ENCODE peak calls at places on chromosome 5, in six cellular contexts. H, P, J, C, G and V are unnamed samples.

GRCh38 chr5:115343855-115344254 is 47.4 kb upstream of the CCDC112 start:
- DNase-seq in J (no peak), G (no peak), C (no peak), H (peak; percentile 55), P (no peak), V (no peak)

GRCh38 chr5:18090177-18090576 is 455.9 kb downstream of the TAF11L14 start:
- DNase-seq in G (no peak), J (no peak), C (no peak), P (no peak), H (no peak), V (no peak)

GRCh38 chr5:85823462-85824426 is 794.0 kb upstream of the COX7C start:
- DNase-seq in G (no peak), C (peak; percentile 85), P (no peak), H (no peak), J (no peak), V (no peak)

GRCh38 chr5:7976411-7977190 is 107.7 kb downstream of the MTRR start:
- DNase-seq in J (peak; percentile 65), P (no peak), H (peak; percentile 29), C (no peak), G (no peak), V (no peak)

GRCh38 chr5:137220523-137220927 is 278.6 kb downstream of the SPOCK1 start:
- DNase-seq in C (peak; percentile 15), H (peak; percentile 86), P (no peak), J (peak; percentile 70), G (no peak), V (no peak)

GRCh38 chr5:81428866-81429265 is 34.9 kb upstream of the ACOT12 start:
- DNase-seq in P (no peak), H (peak; percentile 57), C (no peak), J (no peak), G (no peak), V (no peak)

GRCh38 chr5:125412051-125412560 is 665.7 kb upstream of the ZNF608 start:
- DNase-seq in G (no peak), H (peak; percentile 60), P (no peak), J (peak; percentile 44), C (peak; percentile 39), V (no peak)

GRCh38 chr5:124973613-124974130 is 227.2 kb upstream of the ZNF608 start:
- DNase-seq in G (no peak), H (peak; percentile 22), J (no peak), P (no peak), C (no peak), V (no peak)

GRCh38 chr5:142097681-142098080 is 10.9 kb upstream of the NDFIP1 start:
- DNase-seq in H (no peak), C (no peak), J (no peak), G (peak; percentile 57), P (no peak), V (peak; percentile 66)

GRCh38 chr5:180467028-180467427 is 27.2 kb upstream of the CNOT6 start:
- DNase-seq in C (peak; percentile 32), H (peak; percentile 57), J (no peak), P (no peak), G (no peak), V (no peak)

GRCh38 chr5:143775258-143775657 is 36.7 kb upstream of the HMHB1 start:
- DNase-seq in C (no peak), G (no peak), H (peak; percentile 70), J (no peak), P (no peak), V (no peak)

GRCh38 chr5:147225938-147226337 is 8.9 kb upstream of the STK32A start:
- DNase-seq in J (no peak), H (no peak), C (no peak), G (no peak), P (no peak), V (no peak)

GRCh38 chr5:76983468-76983867 is 30.6 kb downstream of the CRHBP start:
- DNase-seq in H (peak; percentile 55), J (no peak), P (no peak), G (no peak), C (no peak), V (no peak)

GRCh38 chr5:96885518-96886338 is 9.4 kb downstream of the ERAP2 start:
- DNase-seq in J (no peak), C (no peak), H (peak; percentile 35), G (peak; percentile 58), P (peak; percentile 77), V (no peak)

GRCh38 chr5:41876678-41877077 is 6.5 kb upstream of the OXCT1 start:
- DNase-seq in P (no peak), G (no peak), H (no peak), C (no peak), J (no peak), V (no peak)

GRCh38 chr5:73812962-73813588 is 187.1 kb downstream of the ARHGEF28 start:
- DNase-seq in C (no peak), H (peak; percentile 27), J (no peak), G (no peak), P (no peak), V (no peak)

GRCh38 chr5:17157294-17157693 is 60.1 kb upstream of the BASP1 start:
- DNase-seq in H (peak; percentile 65), G (no peak), P (no peak), J (no peak), C (no peak), V (no peak)

GRCh38 chr5:14208071-14209021 is 65.2 kb downstream of the TRIO start:
- DNase-seq in H (peak; percentile 93), J (no peak), C (no peak), P (no peak), G (no peak), V (no peak)

GRCh38 chr5:150553402-150553801 is 45.5 kb downstream of the NDST1 start:
- DNase-seq in H (no peak), C (no peak), J (no peak), P (no peak), G (no peak), V (no peak)

DNA sequence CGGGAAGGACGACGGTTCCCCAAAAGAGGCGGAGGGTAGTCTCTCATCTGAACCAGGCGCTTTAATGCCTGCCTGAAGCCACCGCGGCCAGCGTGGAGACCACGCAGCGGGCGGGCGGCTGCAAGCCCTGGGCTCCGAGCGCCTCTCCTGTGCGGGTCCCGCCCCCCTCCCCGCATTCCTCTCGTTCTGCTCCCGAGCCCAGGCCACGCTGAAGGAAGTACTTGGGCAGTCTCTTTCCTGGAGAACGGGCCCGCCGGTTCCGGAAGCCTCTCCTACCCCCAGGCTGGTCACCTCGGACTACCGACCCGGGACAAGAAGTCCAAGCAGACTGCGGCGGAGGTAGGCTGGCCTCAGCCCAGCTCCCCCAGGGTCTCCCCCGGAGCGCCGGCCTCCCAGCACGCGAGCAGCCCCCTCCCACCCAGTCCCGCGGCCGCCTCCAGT is 555 bp downstream of the PPIC start:
- DNase-seq in C (peak; percentile 25), J (peak; percentile 78), G (no peak), H (peak; percentile 56), P (no peak), V (no peak)
- H3K27me3 ChIP-seq in C (peaks cover 56% of the 10 kb centered on the region), J (peaks cover 81% of the 10 kb centered on the region), G (peaks cover 13% of the 10 kb centered on the region), H (no peaks in the 10 kb centered on the region), P (peaks cover 18% of the 10 kb centered on the region), V (no peaks in the 10 kb centered on the region)

DNA sequence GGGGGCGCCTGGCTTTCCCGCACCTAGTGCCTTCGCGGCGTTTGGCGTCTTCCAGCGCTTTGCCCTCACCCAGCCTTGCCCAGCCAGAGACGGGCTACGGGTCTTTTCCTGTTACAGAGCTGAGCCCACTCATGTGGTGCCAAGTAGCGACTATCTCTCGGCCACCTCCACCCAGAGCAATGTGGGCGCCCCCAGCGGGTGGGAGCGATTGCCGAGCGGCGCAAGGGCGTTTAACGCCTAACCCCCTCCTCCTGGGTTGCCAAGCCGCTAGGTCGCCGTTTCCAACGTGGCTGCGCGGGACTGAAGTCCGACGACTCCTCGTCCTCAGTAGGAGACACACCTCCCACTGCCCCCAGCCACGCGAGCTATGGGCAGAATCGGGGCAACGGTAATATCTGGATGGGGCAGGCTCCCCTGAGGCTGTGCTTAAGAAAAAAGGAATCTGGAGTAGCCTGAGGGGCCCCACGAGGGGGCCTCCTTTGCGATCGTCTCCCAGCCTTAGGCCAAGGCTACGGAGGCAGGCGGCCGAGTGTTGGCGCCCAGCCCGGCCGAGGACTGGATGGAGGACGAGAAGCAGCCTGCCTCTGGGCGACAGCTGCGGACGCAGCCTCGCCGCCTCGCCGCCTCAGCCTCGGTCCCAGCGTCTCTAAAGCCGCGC is 5.8 kb downstream of the TLX3 start:
- DNase-seq in G (no peak), P (no peak), C (no peak), H (no peak), J (peak; percentile 46), V (no peak)
- H3K27me3 ChIP-seq in G (peaks cover 23% of the 10 kb centered on the region), P (peaks cover 29% of the 10 kb centered on the region), C (no peaks in the 10 kb centered on the region), H (peaks cover 80% of the 10 kb centered on the region), J (peaks cover 100% of the 10 kb centered on the region), V (no peaks in the 10 kb centered on the region)

DNA sequence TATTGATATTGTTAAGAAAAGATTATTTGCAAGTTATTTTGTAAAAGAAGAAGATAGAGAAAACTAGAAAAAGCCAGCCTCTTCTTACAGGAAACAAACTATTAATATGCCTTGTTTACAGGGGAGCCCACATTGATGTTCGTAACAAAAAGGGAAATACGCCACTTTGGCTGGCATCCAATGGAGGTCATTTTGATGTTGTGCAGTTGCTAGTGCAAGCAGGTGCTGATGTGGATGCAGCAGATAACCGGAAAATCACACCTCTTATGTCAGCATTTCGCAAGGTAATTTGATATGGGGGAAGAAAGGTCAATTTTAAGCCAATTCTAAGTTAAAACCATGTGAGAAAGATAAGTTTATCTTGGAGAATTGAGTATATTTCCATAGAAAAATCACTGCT is 37.6 kb upstream of the EIF4EBP3 start:
- DNase-seq in G (no peak), P (no peak), C (no peak), H (no peak), J (no peak), V (no peak)
- H3K27me3 ChIP-seq in G (no peaks in the 10 kb centered on the region), P (no peaks in the 10 kb centered on the region), C (no peaks in the 10 kb centered on the region), H (no peaks in the 10 kb centered on the region), J (no peaks in the 10 kb centered on the region), V (no peaks in the 10 kb centered on the region)

DNA sequence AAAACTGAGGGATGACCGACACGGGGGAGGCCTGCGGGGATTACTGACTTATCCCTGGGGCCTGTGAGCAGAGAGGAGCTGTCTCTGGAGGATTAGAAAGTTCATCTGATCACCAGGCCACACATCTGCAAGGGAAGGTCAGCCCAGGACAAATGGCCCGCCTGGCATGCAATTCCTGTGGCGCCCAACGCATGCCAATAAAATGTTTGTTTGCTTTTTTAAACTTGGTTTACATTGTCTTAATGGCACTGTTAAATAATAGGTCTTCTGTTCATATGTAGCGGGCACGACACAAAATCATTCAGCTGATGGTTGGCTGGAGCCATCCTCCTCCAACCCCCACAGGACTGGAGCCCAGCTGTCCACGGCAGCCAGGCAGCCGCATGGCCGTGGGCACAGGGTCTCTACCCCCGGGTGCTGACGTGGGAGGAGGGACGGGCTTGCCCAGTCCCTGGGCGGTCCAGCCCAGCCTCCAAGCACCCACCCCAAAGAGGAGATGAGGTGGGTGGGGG is 41.0 kb upstream of the SLC12A7 start:
- DNase-seq in C (no peak), H (no peak), G (no peak), P (no peak), J (peak; percentile 38), V (no peak)
- H3K27me3 ChIP-seq in C (peaks cover 25% of the 10 kb centered on the region), H (peaks cover 14% of the 10 kb centered on the region), G (peaks cover 15% of the 10 kb centered on the region), P (peaks cover 18% of the 10 kb centered on the region), J (peaks cover 56% of the 10 kb centered on the region), V (no peaks in the 10 kb centered on the region)

GRCh38 chr5:154486427-154486866 is 8.4 kb upstream of the HAND1 start:
- DNase-seq in C (peak; percentile 83), P (no peak), G (no peak), H (no peak), J (no peak), V (no peak)
- H3K27me3 ChIP-seq in C (no peaks in the 10 kb centered on the region), P (peaks cover 46% of the 10 kb centered on the region), G (peaks cover 52% of the 10 kb centered on the region), H (peaks cover 60% of the 10 kb centered on the region), J (peaks cover 99% of the 10 kb centered on the region), V (peaks cover 11% of the 10 kb centered on the region)

GRCh38 chr5:43643327-43643726 is 40.3 kb downstream of the NNT start:
- DNase-seq in G (no peak), C (no peak), H (peak; percentile 18), J (no peak), P (no peak), V (no peak)
- H3K27me3 ChIP-seq in G (no peaks in the 10 kb centered on the region), C (no peaks in the 10 kb centered on the region), H (no peaks in the 10 kb centered on the region), J (no peaks in the 10 kb centered on the region), P (no peaks in the 10 kb centered on the region), V (no peaks in the 10 kb centered on the region)